ENCODE peak calls at places on chromosomes 1 and 21, in nine cellular contexts. One of them, this sample, is unnamed.
A peak's percentile ranks its signal among the peaks of the same experiment; 100 is the strongest.

GRCh38 chr1:178614286-178614685 is 101.4 kb downstream of the TEX35 start:
- DNase-seq in PC-3: no peak
- DNase-seq in lower lobe of right lung: no peak
- DNase-seq in CD8-positive, alpha-beta memory T cell: no peak
- DNase-seq in HCT116: no peak
- DNase-seq in fibroblast of lung: no peak
- DNase-seq in breast epithelium: no peak
- DNase-seq in tibial artery: no peak
- DNase-seq in prostate gland: no peak
- DNase-seq in this sample: no peak

GRCh38 chr1:29475256-29475800 is 239.0 kb downstream of the PTPRU start:
- DNase-seq in fibroblast of lung: no peak
- DNase-seq in breast epithelium: no peak
- DNase-seq in lower lobe of right lung: no peak
- DNase-seq in PC-3: no peak
- DNase-seq in CD8-positive, alpha-beta memory T cell: no peak
- DNase-seq in tibial artery: peak; percentile 53
- DNase-seq in prostate gland: no peak
- DNase-seq in HCT116: no peak
- DNase-seq in this sample: no peak

GRCh38 chr1:38625939-38626338 is 233.6 kb downstream of the RRAGC start:
- DNase-seq in tibial artery: no peak
- DNase-seq in PC-3: no peak
- DNase-seq in breast epithelium: no peak
- DNase-seq in fibroblast of lung: no peak
- DNase-seq in CD8-positive, alpha-beta memory T cell: no peak
- DNase-seq in lower lobe of right lung: no peak
- DNase-seq in prostate gland: no peak
- DNase-seq in HCT116: no peak
- DNase-seq in this sample: no peak

GRCh38 chr1:41474490-41475271 is 9.8 kb downstream of the EDN2 start:
- DNase-seq in lower lobe of right lung: peak; percentile 66
- DNase-seq in breast epithelium: no peak
- DNase-seq in prostate gland: peak; percentile 75
- DNase-seq in HCT116: no peak
- DNase-seq in CD8-positive, alpha-beta memory T cell: no peak
- DNase-seq in tibial artery: peak; percentile 81
- DNase-seq in PC-3: no peak
- DNase-seq in fibroblast of lung: peak; percentile 47
- DNase-seq in this sample: peak; percentile 54

GRCh38 chr1:228164561-228165371 is 838 bp upstream of the IBA57 start:
- DNase-seq in PC-3: no peak
- DNase-seq in tibial artery: no peak
- DNase-seq in CD8-positive, alpha-beta memory T cell: no peak
- DNase-seq in prostate gland: no peak
- DNase-seq in breast epithelium: no peak
- DNase-seq in HCT116: no peak
- DNase-seq in fibroblast of lung: no peak
- DNase-seq in lower lobe of right lung: peak; percentile 61
- DNase-seq in this sample: no peak

GRCh38 chr21:45042664-45043161 is 31.7 kb upstream of the ADARB1 start:
- DNase-seq in fibroblast of lung: no peak
- DNase-seq in lower lobe of right lung: no peak
- DNase-seq in tibial artery: peak; percentile 68
- DNase-seq in HCT116: no peak
- DNase-seq in PC-3: no peak
- DNase-seq in prostate gland: no peak
- DNase-seq in CD8-positive, alpha-beta memory T cell: no peak
- DNase-seq in breast epithelium: no peak
- DNase-seq in this sample: no peak

GRCh38 chr1:228751360-228752098 is 16.2 kb downstream of the RHOU start:
- DNase-seq in HCT116: no peak
- DNase-seq in breast epithelium: no peak
- DNase-seq in lower lobe of right lung: no peak
- DNase-seq in PC-3: no peak
- DNase-seq in prostate gland: no peak
- DNase-seq in tibial artery: no peak
- DNase-seq in fibroblast of lung: no peak
- DNase-seq in CD8-positive, alpha-beta memory T cell: no peak
- DNase-seq in this sample: no peak

GRCh38 chr21:38793926-38794713 is 11.6 kb upstream of the ETS2 start:
- DNase-seq in HCT116: no peak
- DNase-seq in tibial artery: no peak
- DNase-seq in lower lobe of right lung: no peak
- DNase-seq in fibroblast of lung: no peak
- DNase-seq in prostate gland: no peak
- DNase-seq in PC-3: peak; percentile 72
- DNase-seq in CD8-positive, alpha-beta memory T cell: no peak
- DNase-seq in breast epithelium: no peak
- DNase-seq in this sample: no peak

GRCh38 chr1:38326135-38326534 is 279.5 kb upstream of the POU3F1 start:
- DNase-seq in lower lobe of right lung: no peak
- DNase-seq in prostate gland: no peak
- DNase-seq in fibroblast of lung: no peak
- DNase-seq in tibial artery: no peak
- DNase-seq in HCT116: no peak
- DNase-seq in PC-3: no peak
- DNase-seq in CD8-positive, alpha-beta memory T cell: no peak
- DNase-seq in breast epithelium: no peak
- DNase-seq in this sample: no peak

GRCh38 chr1:29563571-29563970 is 327.2 kb downstream of the PTPRU start:
- DNase-seq in HCT116: no peak
- DNase-seq in tibial artery: no peak
- DNase-seq in lower lobe of right lung: no peak
- DNase-seq in fibroblast of lung: peak; percentile 50
- DNase-seq in PC-3: no peak
- DNase-seq in breast epithelium: no peak
- DNase-seq in CD8-positive, alpha-beta memory T cell: no peak
- DNase-seq in prostate gland: no peak
- DNase-seq in this sample: no peak

GRCh38 chr1:163346326-163346870 is 24.6 kb downstream of the NUF2 start:
- DNase-seq in breast epithelium: no peak
- DNase-seq in prostate gland: no peak
- DNase-seq in lower lobe of right lung: no peak
- DNase-seq in CD8-positive, alpha-beta memory T cell: no peak
- DNase-seq in PC-3: peak; percentile 41
- DNase-seq in fibroblast of lung: peak; percentile 7
- DNase-seq in HCT116: no peak
- DNase-seq in tibial artery: no peak
- DNase-seq in this sample: no peak

GRCh38 chr1:157540160-157540748 is 12.1 kb downstream of the FCRL5 start:
- DNase-seq in fibroblast of lung: no peak
- DNase-seq in tibial artery: no peak
- DNase-seq in prostate gland: no peak
- DNase-seq in PC-3: no peak
- DNase-seq in breast epithelium: no peak
- DNase-seq in lower lobe of right lung: no peak
- DNase-seq in CD8-positive, alpha-beta memory T cell: no peak
- DNase-seq in HCT116: no peak
- DNase-seq in this sample: no peak

GRCh38 chr1:59765036-59765730 is 49.6 kb upstream of the HOOK1 start:
- DNase-seq in HCT116: no peak
- DNase-seq in prostate gland: peak; percentile 40
- DNase-seq in breast epithelium: no peak
- DNase-seq in tibial artery: no peak
- DNase-seq in lower lobe of right lung: no peak
- DNase-seq in PC-3: no peak
- DNase-seq in CD8-positive, alpha-beta memory T cell: no peak
- DNase-seq in fibroblast of lung: no peak
- DNase-seq in this sample: no peak

GRCh38 chr1:37752583-37753471 is 12.1 kb downstream of the EPHA10 start:
- DNase-seq in prostate gland: no peak
- DNase-seq in lower lobe of right lung: no peak
- DNase-seq in breast epithelium: no peak
- DNase-seq in CD8-positive, alpha-beta memory T cell: no peak
- DNase-seq in PC-3: peak; percentile 35
- DNase-seq in fibroblast of lung: peak; percentile 9
- DNase-seq in HCT116: peak; percentile 8
- DNase-seq in tibial artery: no peak
- DNase-seq in this sample: peak; percentile 49

GRCh38 chr1:161730050-161730564 is 8.8 kb downstream of the FCRLB start:
- DNase-seq in fibroblast of lung: peak; percentile 72
- DNase-seq in lower lobe of right lung: no peak
- DNase-seq in HCT116: no peak
- DNase-seq in prostate gland: no peak
- DNase-seq in tibial artery: no peak
- DNase-seq in breast epithelium: no peak
- DNase-seq in PC-3: peak; percentile 87
- DNase-seq in CD8-positive, alpha-beta memory T cell: no peak
- DNase-seq in this sample: peak; percentile 70

GRCh38 chr1:4029376-4029775 is 129.3 kb upstream of the C1orf174 start:
- DNase-seq in HCT116: no peak
- DNase-seq in CD8-positive, alpha-beta memory T cell: no peak
- DNase-seq in tibial artery: no peak
- DNase-seq in fibroblast of lung: no peak
- DNase-seq in PC-3: no peak
- DNase-seq in lower lobe of right lung: no peak
- DNase-seq in prostate gland: no peak
- DNase-seq in breast epithelium: no peak
- DNase-seq in this sample: no peak
- H3K4me1 ChIP-seq in HCT116: no peaks in the 10 kb centered on the region
- H3K4me1 ChIP-seq in CD8-positive, alpha-beta memory T cell: no peaks in the 10 kb centered on the region
- H3K4me1 ChIP-seq in tibial artery: no peaks in the 10 kb centered on the region
- H3K4me1 ChIP-seq in fibroblast of lung: no peaks in the 10 kb centered on the region
- H3K4me1 ChIP-seq in PC-3: no peaks in the 10 kb centered on the region
- H3K4me1 ChIP-seq in lower lobe of right lung: no peaks in the 10 kb centered on the region
- H3K4me1 ChIP-seq in prostate gland: no peaks in the 10 kb centered on the region
- H3K4me1 ChIP-seq in breast epithelium: no peaks in the 10 kb centered on the region
- H3K4me1 ChIP-seq in this sample: no peaks in the 10 kb centered on the region

DNA sequence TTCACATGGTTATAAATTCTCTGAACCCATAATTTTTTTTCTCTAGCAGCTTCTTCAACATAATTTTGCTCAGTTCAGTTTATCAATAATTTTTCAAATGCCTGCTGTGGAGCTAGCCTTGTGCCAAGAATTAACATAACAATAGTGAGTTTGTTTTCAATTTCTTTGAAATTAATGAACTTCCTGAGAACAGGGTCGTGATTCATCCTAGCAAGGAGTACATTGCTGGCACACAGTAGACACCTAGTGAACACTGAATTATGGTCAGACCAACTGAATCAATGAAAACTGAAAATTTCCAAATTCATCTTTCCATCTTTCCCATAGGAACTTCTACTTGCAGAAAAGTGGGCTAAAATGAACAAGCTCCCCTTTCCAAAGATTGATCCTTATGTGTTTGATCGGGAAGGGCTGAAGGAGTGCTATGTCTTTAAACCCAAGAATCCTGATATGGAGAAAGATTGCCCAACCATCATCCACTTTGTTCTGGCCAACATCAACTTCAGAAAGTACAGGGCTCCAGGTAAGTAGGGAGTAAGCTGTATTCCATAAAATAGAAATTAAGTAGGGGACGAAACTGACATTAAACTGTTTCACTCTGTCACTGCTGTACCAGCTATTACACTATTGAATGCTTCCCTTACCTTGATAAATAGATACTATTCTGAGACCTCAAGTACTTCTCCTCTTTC is 148.7 kb downstream of the PLA2G4A start:
- DNase-seq in lower lobe of right lung: no peak
- DNase-seq in CD8-positive, alpha-beta memory T cell: no peak
- DNase-seq in fibroblast of lung: peak; percentile 54
- DNase-seq in PC-3: no peak
- DNase-seq in HCT116: no peak
- DNase-seq in tibial artery: no peak
- DNase-seq in breast epithelium: no peak
- DNase-seq in prostate gland: no peak
- DNase-seq in this sample: no peak
- H3K4me1 ChIP-seq in lower lobe of right lung: no peaks in the 10 kb centered on the region
- H3K4me1 ChIP-seq in CD8-positive, alpha-beta memory T cell: no peaks in the 10 kb centered on the region
- H3K4me1 ChIP-seq in fibroblast of lung: peaks cover 6% of the 10 kb centered on the region
- H3K4me1 ChIP-seq in PC-3: peaks cover 23% of the 10 kb centered on the region
- H3K4me1 ChIP-seq in HCT116: no peaks in the 10 kb centered on the region
- H3K4me1 ChIP-seq in tibial artery: no peaks in the 10 kb centered on the region
- H3K4me1 ChIP-seq in breast epithelium: no peaks in the 10 kb centered on the region
- H3K4me1 ChIP-seq in prostate gland: no peaks in the 10 kb centered on the region
- H3K4me1 ChIP-seq in this sample: no peaks in the 10 kb centered on the region

GRCh38 chr1:25033030-25033827 is 103.2 kb upstream of the RUNX3 start:
- DNase-seq in tibial artery: no peak
- DNase-seq in breast epithelium: no peak
- DNase-seq in lower lobe of right lung: no peak
- DNase-seq in PC-3: no peak
- DNase-seq in CD8-positive, alpha-beta memory T cell: no peak
- DNase-seq in HCT116: no peak
- DNase-seq in fibroblast of lung: no peak
- DNase-seq in prostate gland: no peak
- DNase-seq in this sample: no peak

GRCh38 chr1:25031601-25031965 is 101.5 kb upstream of the RUNX3 start:
- DNase-seq in prostate gland: no peak
- DNase-seq in CD8-positive, alpha-beta memory T cell: peak; percentile 20
- DNase-seq in tibial artery: no peak
- DNase-seq in lower lobe of right lung: no peak
- DNase-seq in fibroblast of lung: no peak
- DNase-seq in HCT116: no peak
- DNase-seq in breast epithelium: no peak
- DNase-seq in PC-3: no peak
- DNase-seq in this sample: no peak

GRCh38 chr1:25028910-25029599 is 99.0 kb upstream of the RUNX3 start:
- DNase-seq in PC-3: no peak
- DNase-seq in CD8-positive, alpha-beta memory T cell: peak; percentile 31
- DNase-seq in prostate gland: no peak
- DNase-seq in tibial artery: no peak
- DNase-seq in breast epithelium: no peak
- DNase-seq in fibroblast of lung: no peak
- DNase-seq in lower lobe of right lung: no peak
- DNase-seq in HCT116: no peak
- DNase-seq in this sample: no peak

GRCh38 chr1:25031966-25032667 is 102.0 kb upstream of the RUNX3 start:
- DNase-seq in CD8-positive, alpha-beta memory T cell: peak; percentile 58
- DNase-seq in fibroblast of lung: peak; percentile 74
- DNase-seq in breast epithelium: no peak
- DNase-seq in HCT116: no peak
- DNase-seq in tibial artery: no peak
- DNase-seq in lower lobe of right lung: peak; percentile 83
- DNase-seq in PC-3: peak; percentile 85
- DNase-seq in prostate gland: peak; percentile 88
- DNase-seq in this sample: no peak

GRCh38 chr1:25030674-25031589 is 100.9 kb upstream of the RUNX3 start:
- DNase-seq in fibroblast of lung: peak; percentile 54
- DNase-seq in HCT116: no peak
- DNase-seq in tibial artery: no peak
- DNase-seq in breast epithelium: no peak
- DNase-seq in prostate gland: no peak
- DNase-seq in CD8-positive, alpha-beta memory T cell: peak; percentile 67
- DNase-seq in PC-3: peak; percentile 48
- DNase-seq in lower lobe of right lung: no peak
- DNase-seq in this sample: no peak
- H3K4me1 ChIP-seq in fibroblast of lung: no peaks in the 10 kb centered on the region
- H3K4me1 ChIP-seq in HCT116: no peaks in the 10 kb centered on the region
- H3K4me1 ChIP-seq in tibial artery: no peaks in the 10 kb centered on the region
- H3K4me1 ChIP-seq in breast epithelium: no peaks in the 10 kb centered on the region
- H3K4me1 ChIP-seq in prostate gland: peaks cover 5% of the 10 kb centered on the region
- H3K4me1 ChIP-seq in CD8-positive, alpha-beta memory T cell: peaks cover 92% of the 10 kb centered on the region
- H3K4me1 ChIP-seq in PC-3: peaks cover 21% of the 10 kb centered on the region
- H3K4me1 ChIP-seq in lower lobe of right lung: peaks cover 57% of the 10 kb centered on the region
- H3K4me1 ChIP-seq in this sample: no peaks in the 10 kb centered on the region

DNA sequence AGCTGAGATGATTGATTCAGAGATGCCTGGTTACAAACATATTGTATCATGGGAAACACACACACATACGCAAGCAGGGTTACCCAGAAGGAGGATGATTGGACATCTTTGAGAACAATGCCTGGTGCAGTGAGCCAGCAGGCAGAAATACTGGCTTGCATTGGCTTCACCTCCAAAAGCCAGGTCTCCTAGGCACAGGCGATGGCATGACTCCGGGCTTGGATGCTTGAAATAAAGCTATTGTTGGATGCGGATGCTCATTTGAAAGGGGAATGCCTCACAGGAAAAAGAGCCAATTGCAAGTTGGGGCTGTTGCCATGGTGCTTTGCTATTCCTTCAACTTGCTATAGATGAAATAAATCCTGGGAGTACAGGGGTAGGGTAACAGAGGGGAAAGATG is 180.7 kb upstream of the SGIP1 start:
- DNase-seq in prostate gland: peak; percentile 9
- DNase-seq in fibroblast of lung: no peak
- DNase-seq in HCT116: no peak
- DNase-seq in PC-3: no peak
- DNase-seq in breast epithelium: no peak
- DNase-seq in tibial artery: no peak
- DNase-seq in CD8-positive, alpha-beta memory T cell: no peak
- DNase-seq in lower lobe of right lung: no peak
- DNase-seq in this sample: no peak
- H3K4me1 ChIP-seq in prostate gland: peaks cover 16% of the 10 kb centered on the region
- H3K4me1 ChIP-seq in fibroblast of lung: no peaks in the 10 kb centered on the region
- H3K4me1 ChIP-seq in HCT116: peaks cover 94% of the 10 kb centered on the region
- H3K4me1 ChIP-seq in PC-3: peaks cover 18% of the 10 kb centered on the region
- H3K4me1 ChIP-seq in breast epithelium: peaks cover 9% of the 10 kb centered on the region
- H3K4me1 ChIP-seq in tibial artery: peaks cover 61% of the 10 kb centered on the region
- H3K4me1 ChIP-seq in CD8-positive, alpha-beta memory T cell: peaks cover 90% of the 10 kb centered on the region
- H3K4me1 ChIP-seq in lower lobe of right lung: peaks cover 74% of the 10 kb centered on the region
- H3K4me1 ChIP-seq in this sample: no peaks in the 10 kb centered on the region